ENCODE peak calls at places on chromosomes 2 and 18, in six cellular contexts. V, P, Z, U, E and Q are unnamed samples.

GRCh38 chr18:45793295-45793965 is 32.0 kb upstream of the SIGLEC15 start:
- DNase-seq in V (peak), P (no peak), Z (no peak), U (no peak), E (peak), Q (peak)

GRCh38 chr18:10213526-10213925 is 240.9 kb upstream of the APCDD1 start:
- DNase-seq in V (no peak), P (no peak), Z (no peak), U (peak), E (no peak), Q (no peak)

GRCh38 chr18:58699551-58699950 is 28.3 kb downstream of the MALT1 start:
- DNase-seq in V (no peak), P (no peak), Z (no peak), U (no peak), E (no peak), Q (no peak)

GRCh38 chr2:130759906-130760753 is 4.8 kb downstream of the AMER3 start:
- DNase-seq in V (no peak), P (no peak), Z (no peak), U (no peak), E (no peak), Q (peak)

GRCh38 chr2:216752855-216753505 is 57.6 kb upstream of the IGFBP5 start:
- DNase-seq in V (no peak), P (no peak), Z (no peak), U (no peak), E (no peak), Q (no peak)

GRCh38 chr2:231167745-231168459 is 30.5 kb upstream of the ARMC9 start:
- DNase-seq in V (no peak), P (no peak), Z (no peak), U (no peak), E (no peak), Q (no peak)

GRCh38 chr2:105576440-105577241 is 168.1 kb upstream of the NCK2 start:
- DNase-seq in V (peak), P (no peak), Z (no peak), U (peak), E (peak), Q (peak)

GRCh38 chr2:56053679-56054078 is 130.1 kb upstream of the EFEMP1 start:
- DNase-seq in V (no peak), P (no peak), Z (no peak), U (no peak), E (no peak), Q (no peak)

GRCh38 chr2:20188851-20189250 is 36.1 kb downstream of the SDC1 start:
- DNase-seq in V (peak), P (no peak), Z (no peak), U (no peak), E (no peak), Q (no peak)

GRCh38 chr2:168758970-168759820 is 43.2 kb upstream of the NOSTRIN start:
- DNase-seq in V (peak), P (no peak), Z (no peak), U (peak), E (peak), Q (peak)

GRCh38 chr18:13266208-13267100 is 47.9 kb downstream of the LDLRAD4 start:
- DNase-seq in V (no peak), P (no peak), Z (peak), U (no peak), E (no peak), Q (no peak)

GRCh38 chr2:47127862-47128543 is 27.1 kb downstream of the STPG4 start:
- DNase-seq in V (peak), P (no peak), Z (no peak), U (no peak), E (no peak), Q (no peak)

GRCh38 chr18:44802508-44802907 is 121.8 kb downstream of the SETBP1 start:
- DNase-seq in V (no peak), P (no peak), Z (no peak), U (no peak), E (no peak), Q (no peak)

GRCh38 chr2:174740718-174741117 is 23.6 kb downstream of the CHRNA1 start:
- DNase-seq in V (no peak), P (no peak), Z (no peak), U (no peak), E (no peak), Q (no peak)

GRCh38 chr2:191488135-191488534 is 189.8 kb upstream of the NABP1 start:
- DNase-seq in V (no peak), P (no peak), Z (no peak), U (no peak), E (no peak), Q (peak)

GRCh38 chr18:7725897-7726296 is 158.8 kb downstream of the PTPRM start:
- DNase-seq in V (no peak), P (no peak), Z (no peak), U (no peak), E (no peak), Q (no peak)

GRCh38 chr2:159982270-159982669 is 80.1 kb downstream of the PLA2R1 start:
- DNase-seq in V (no peak), P (peak), Z (no peak), U (no peak), E (no peak), Q (peak)

GRCh38 chr2:236049981-236050380 is 118.2 kb downstream of the GBX2 start:
- DNase-seq in V (no peak), P (no peak), Z (no peak), U (peak), E (no peak), Q (no peak)

GRCh38 chr2:5230879-5231278 is 461.3 kb upstream of the SOX11 start:
- DNase-seq in V (no peak), P (no peak), Z (no peak), U (no peak), E (no peak), Q (no peak)

GRCh38 chr2:241903121-241904010 is 33.8 kb downstream of the RTP5 start:
- DNase-seq in V (no peak), P (no peak), Z (no peak), U (no peak), E (no peak), Q (no peak)

GRCh38 chr2:186569906-186570305 is 19.9 kb upstream of the ITGAV start:
- DNase-seq in V (peak), P (no peak), Z (no peak), U (no peak), E (no peak), Q (no peak)

GRCh38 chr2:199230091-199230490 is 227.6 kb downstream of the SATB2 start:
- DNase-seq in V (no peak), P (no peak), Z (no peak), U (no peak), E (no peak), Q (no peak)

GRCh38 chr18:4758980-4759379 is 303.9 kb upstream of the DLGAP1 start:
- DNase-seq in V (no peak), P (no peak), Z (no peak), U (no peak), E (no peak), Q (no peak)

GRCh38 chr2:167963899-167964649 is 283.3 kb downstream of the STK39 start:
- DNase-seq in V (no peak), P (no peak), Z (no peak), U (no peak), E (no peak), Q (no peak)

GRCh38 chr2:79782540-79782939 is 269.7 kb downstream of the CTNNA2 start:
- DNase-seq in V (peak), P (no peak), Z (no peak), U (no peak), E (no peak), Q (no peak)

GRCh38 chr2:173713904-173714555 is 251.1 kb downstream of the SP3 start:
- DNase-seq in V (no peak), P (no peak), Z (no peak), U (peak), E (no peak), Q (no peak)

GRCh38 chr18:12403601-12404506 is 3.9 kb upstream of the PRELID3A start:
- DNase-seq in V (no peak), P (no peak), Z (no peak), U (no peak), E (peak), Q (peak)

GRCh38 chr2:55500025-55500424 is 19.5 kb upstream of the CFAP36 start:
- DNase-seq in V (no peak), P (no peak), Z (no peak), U (peak), E (no peak), Q (peak)

GRCh38 chr2:47074691-47075090 is 80.4 kb downstream of the STPG4 start:
- DNase-seq in V (no peak), P (no peak), Z (no peak), U (no peak), E (no peak), Q (no peak)

GRCh38 chr2:163469561-163469962 is 266.2 kb downstream of the FIGN start:
- DNase-seq in V (peak), P (no peak), Z (no peak), U (no peak), E (no peak), Q (no peak)

GRCh38 chr18:21998531-21998930 is 170.9 kb upstream of the GATA6 start:
- DNase-seq in V (no peak), P (no peak), Z (no peak), U (no peak), E (no peak), Q (no peak)

GRCh38 chr2:144434865-144435264 is 85.1 kb downstream of the ZEB2 start:
- DNase-seq in V (no peak), P (no peak), Z (no peak), U (no peak), E (no peak), Q (no peak)

GRCh38 chr2:101518470-101519172 is 43.7 kb upstream of the RFX8 start:
- DNase-seq in V (peak), P (no peak), Z (no peak), U (no peak), E (peak), Q (peak)

GRCh38 chr2:101516833-101517690 is 42.1 kb upstream of the RFX8 start:
- DNase-seq in V (no peak), P (no peak), Z (no peak), U (no peak), E (peak), Q (peak)

GRCh38 chr2:101517753-101518152 is 42.8 kb upstream of the RFX8 start:
- DNase-seq in V (peak), P (no peak), Z (no peak), U (no peak), E (no peak), Q (peak)

GRCh38 chr2:101520246-101520645 is 45.3 kb upstream of the RFX8 start:
- DNase-seq in V (no peak), P (no peak), Z (no peak), U (no peak), E (no peak), Q (peak)

DNA sequence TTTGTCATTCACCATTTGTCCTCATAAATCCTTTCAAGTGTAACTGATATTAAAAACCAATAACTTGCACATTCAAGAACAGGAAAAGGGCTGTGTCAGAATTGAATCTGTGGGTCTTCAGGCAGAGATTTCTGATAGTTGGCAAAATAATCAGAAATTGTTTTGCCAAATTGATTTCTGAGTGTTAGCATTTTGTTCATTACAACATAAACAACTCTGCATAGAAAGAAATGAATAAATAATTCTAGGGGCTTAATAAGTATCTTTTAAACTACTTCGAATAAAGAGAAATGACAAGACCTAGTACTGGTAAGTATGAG is 44.2 kb upstream of the RFX8 start:
- DNase-seq in V (no peak), P (no peak), Z (no peak), U (no peak), E (no peak), Q (no peak)
- TF ChIP-seq CTCF in V (no peak), P (no peak), Z (no peak), U (no peak), E (no peak), Q (no peak)

GRCh38 chr2:10493636-10494281 is 45.6 kb upstream of the ODC1 start:
- DNase-seq in V (no peak), P (peak), Z (no peak), U (peak), E (no peak), Q (peak)
- H3K27ac ChIP-seq in V (no peak), P (no peak), Z (no peak), U (no peak), E (no peak), Q (peak)

GRCh38 chr2:219081701-219082331 is 21.1 kb upstream of the IHH start:
- DNase-seq in V (no peak), P (no peak), Z (no peak), U (no peak), E (no peak), Q (no peak)

GRCh38 chr2:219081096-219081495 is 20.4 kb upstream of the IHH start:
- DNase-seq in V (no peak), P (no peak), Z (no peak), U (no peak), E (no peak), Q (no peak)

GRCh38 chr2:219079417-219079816 is 18.7 kb upstream of the IHH start:
- DNase-seq in V (no peak), P (no peak), Z (no peak), U (no peak), E (no peak), Q (no peak)

GRCh38 chr2:219084791-219085190 is 24.1 kb upstream of the IHH start:
- DNase-seq in V (no peak), P (no peak), Z (no peak), U (no peak), E (no peak), Q (no peak)

DNA sequence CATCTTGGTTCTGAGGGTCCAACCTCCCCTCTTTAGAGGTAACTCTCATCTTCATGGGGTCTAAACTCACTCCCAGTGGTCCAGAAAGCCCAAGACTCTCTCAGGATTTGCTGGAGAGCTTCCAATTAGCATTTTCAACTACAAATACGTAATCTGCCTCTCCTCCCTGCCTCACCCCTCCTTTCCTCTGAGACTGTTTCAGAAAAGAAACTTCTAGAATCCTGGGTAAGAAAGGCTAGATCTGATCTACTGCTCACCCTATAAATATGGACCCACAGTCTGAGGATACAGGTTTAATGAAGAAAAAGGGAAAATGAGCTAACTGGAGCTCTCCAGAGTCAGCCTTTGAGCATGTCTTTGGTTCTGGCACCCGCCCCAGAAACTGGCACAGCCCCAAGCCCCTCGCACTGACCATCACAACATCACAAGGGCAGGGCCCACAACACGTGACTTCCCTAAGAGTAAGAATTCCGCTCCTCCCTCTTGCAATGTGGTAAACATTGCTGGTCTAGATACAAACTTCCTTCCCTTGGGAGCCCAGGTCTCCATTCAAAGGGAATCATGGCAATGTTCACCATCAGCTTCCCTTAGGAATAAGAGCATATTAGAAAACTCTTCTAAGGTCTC is 21.7 kb upstream of the IHH start:
- DNase-seq in V (no peak), P (no peak), Z (no peak), U (no peak), E (no peak), Q (no peak)
- TF ChIP-seq CTCF in V (no peak), P (no peak), Z (no peak), U (no peak), E (no peak), Q (no peak)

GRCh38 chr2:98869272-98869641 is 66.8 kb downstream of the CRACDL start:
- DNase-seq in V (peak), P (peak), Z (no peak), U (no peak), E (no peak), Q (peak)
- H3K27ac ChIP-seq in V (no peak), P (peak), Z (peak), U (peak), E (no peak), Q (peak)

DNA sequence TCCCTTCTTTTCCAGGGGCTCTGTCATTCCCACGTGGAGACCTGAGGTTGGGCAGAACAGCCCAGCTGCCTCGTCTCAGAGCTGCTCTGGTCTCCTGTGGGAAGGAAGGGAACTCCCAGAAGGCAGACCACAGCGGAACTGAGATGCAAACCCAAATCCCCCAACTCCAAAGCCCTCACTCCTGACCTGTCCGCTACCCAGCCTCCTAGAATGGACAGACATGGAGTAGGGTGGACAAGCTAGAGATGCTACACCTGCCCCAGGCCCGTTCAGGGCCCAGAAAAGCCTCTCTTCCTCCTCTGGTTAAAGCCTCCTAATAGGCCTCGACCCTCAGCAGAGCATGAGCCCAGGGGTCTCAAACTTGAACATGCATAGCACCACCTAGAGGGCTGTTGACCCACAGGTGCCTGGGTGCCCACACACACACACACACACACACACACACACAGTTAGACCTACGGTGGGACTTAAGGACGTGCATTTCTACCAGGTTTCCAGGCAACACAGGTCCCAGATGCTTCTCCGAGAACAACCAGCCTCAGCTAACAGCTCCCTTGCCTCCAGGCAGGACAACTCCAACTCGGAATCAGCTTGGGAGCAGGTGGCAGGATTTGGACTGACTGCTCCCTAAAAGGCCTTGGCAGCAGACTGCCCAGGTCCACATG is 93.5 kb downstream of the TNS1 start:
- DNase-seq in V (peak), P (no peak), Z (peak), U (no peak), E (no peak), Q (no peak)
- TF ChIP-seq CTCF in V (peak), P (no peak), Z (no peak), U (no peak), E (peak), Q (no peak)